ENCODE peak calls at places on chromosomes 3 and 15, in six cellular contexts. W, M, E, B, D and X are unnamed samples.
A peak's percentile ranks its signal among the peaks of the same experiment; 100 is the strongest.

GRCh38 chr15:41904487-41905359 is 10.9 kb upstream of the SPTBN5 start:
- DNase-seq in W (peak; percentile 80), M (peak; percentile 68), E (peak; percentile 80), B (peak; percentile 88), D (peak; percentile 61), X (peak; percentile 80)

GRCh38 chr3:196080997-196081833 is 675 bp downstream of the TFRC start:
- DNase-seq in W (peak; percentile 69), M (peak; percentile 62), E (peak; percentile 36), B (peak; percentile 60), D (peak; percentile 11), X (peak; percentile 75)

GRCh38 chr3:62529230-62529629 is 155.9 kb upstream of the FEZF2 start:
- DNase-seq in W (peak; percentile 35), M (peak; percentile 39), E (no peak), B (no peak), D (peak; percentile 8), X (peak; percentile 36)

GRCh38 chr3:159130108-159130507 is 328.3 kb downstream of the MFSD1 start:
- DNase-seq in W (no peak), M (no peak), E (no peak), B (no peak), D (no peak), X (peak; percentile 13)

GRCh38 chr15:90099072-90099867 is 3.0 kb downstream of the IDH2 start:
- DNase-seq in W (peak; percentile 52), M (no peak), E (no peak), B (no peak), D (no peak), X (no peak)

GRCh38 chr3:53846134-53846850 is at the start of the genes CHDH and IL17RB:
- DNase-seq in W (peak; percentile 41), M (peak; percentile 73), E (peak; percentile 38), B (no peak), D (no peak), X (peak; percentile 19)

GRCh38 chr15:74264081-74264501 is 28.0 kb downstream of the CCDC33 start:
- DNase-seq in W (no peak), M (no peak), E (no peak), B (no peak), D (no peak), X (no peak)

GRCh38 chr3:106349191-106349881 is 480.5 kb upstream of the CBLB start:
- DNase-seq in W (no peak), M (no peak), E (no peak), B (no peak), D (no peak), X (no peak)

GRCh38 chr3:45056608-45057301 is 30.7 kb downstream of the CLEC3B start:
- DNase-seq in W (no peak), M (no peak), E (no peak), B (no peak), D (no peak), X (no peak)

GRCh38 chr3:48672522-48672921 is 9.8 kb upstream of the CELSR3 start:
- DNase-seq in W (no peak), M (no peak), E (no peak), B (no peak), D (no peak), X (no peak)

GRCh38 chr3:101963902-101964362 is 114.6 kb downstream of the NFKBIZ start:
- DNase-seq in W (peak; percentile 46), M (no peak), E (no peak), B (no peak), D (no peak), X (no peak)

GRCh38 chr15:66107070-66107469 is 146.5 kb downstream of the MEGF11 start:
- DNase-seq in W (no peak), M (no peak), E (no peak), B (no peak), D (no peak), X (no peak)

GRCh38 chr3:131535131-131535530 is 32.4 kb upstream of the MRPL3 start:
- DNase-seq in W (no peak), M (no peak), E (no peak), B (no peak), D (no peak), X (no peak)

GRCh38 chr3:170278632-170279031 is 56.4 kb downstream of the PRKCI start:
- DNase-seq in W (no peak), M (no peak), E (no peak), B (no peak), D (no peak), X (no peak)

GRCh38 chr3:126293370-126294082 is 63.7 kb downstream of the KLF15 start:
- DNase-seq in W (no peak), M (peak; percentile 73), E (no peak), B (peak; percentile 8), D (no peak), X (no peak)

GRCh38 chr15:35886765-35887164 is 340.8 kb upstream of the DPH6 start:
- DNase-seq in W (no peak), M (no peak), E (no peak), B (peak; percentile 1), D (no peak), X (no peak)

GRCh38 chr3:180253283-180253682 is 216.5 kb upstream of the PEX5L start:
- DNase-seq in W (no peak), M (no peak), E (no peak), B (no peak), D (no peak), X (no peak)

GRCh38 chr3:58471025-58471887 is 20.6 kb upstream of the KCTD6 start:
- DNase-seq in W (peak; percentile 69), M (peak; percentile 57), E (peak; percentile 91), B (peak; percentile 42), D (peak; percentile 92), X (no peak)

GRCh38 chr15:73683624-73684536 is at the start of gene CD276:
- DNase-seq in W (peak; percentile 32), M (peak; percentile 78), E (peak; percentile 57), B (peak; percentile 81), D (peak; percentile 38), X (peak; percentile 72)

GRCh38 chr15:51842852-51843737 is 13.6 kb downstream of the TMOD3 start:
- DNase-seq in W (peak; percentile 34), M (no peak), E (no peak), B (peak; percentile 7), D (no peak), X (no peak)

GRCh38 chr3:109050591-109051167 is 67.3 kb downstream of the MORC1 start:
- DNase-seq in W (peak; percentile 30), M (no peak), E (peak; percentile 21), B (peak; percentile 2), D (peak; percentile 21), X (peak; percentile 22)

GRCh38 chr15:28921336-28921735 is 35.6 kb downstream of the APBA2 start:
- DNase-seq in W (no peak), M (no peak), E (no peak), B (no peak), D (no peak), X (no peak)

GRCh38 chr15:65365229-65365628 is 12.6 kb downstream of the IGDCC3 start:
- DNase-seq in W (no peak), M (no peak), E (no peak), B (no peak), D (no peak), X (no peak)

GRCh38 chr15:80228959-80229610 is 22.9 kb downstream of the CTXND1 start:
- DNase-seq in W (no peak), M (peak; percentile 46), E (no peak), B (no peak), D (peak; percentile 42), X (no peak)

GRCh38 chr3:75983609-75984290 is 198.4 kb upstream of the ZNF717 start:
- DNase-seq in W (no peak), M (no peak), E (no peak), B (no peak), D (no peak), X (no peak)

GRCh38 chr3:64518496-64518895 is 169.3 kb downstream of the ADAMTS9 start:
- DNase-seq in W (no peak), M (no peak), E (no peak), B (no peak), D (no peak), X (no peak)

GRCh38 chr3:136576279-136577009 is 175.7 kb downstream of the STAG1 start:
- DNase-seq in W (no peak), M (no peak), E (no peak), B (no peak), D (no peak), X (no peak)

GRCh38 chr15:35724626-35725025 is 178.7 kb upstream of the DPH6 start:
- DNase-seq in W (no peak), M (no peak), E (no peak), B (no peak), D (no peak), X (no peak)

GRCh38 chr15:76663529-76663928 is 241.6 kb downstream of the SCAPER start:
- DNase-seq in W (no peak), M (no peak), E (no peak), B (no peak), D (no peak), X (no peak)